ENCODE peak calls at places on chromosomes 13 and 19, in seven cellular contexts. H, T, X, R, G, O and Z are unnamed samples.

GRCh38 chr19:12664406-12665280 is 1.9 kb downstream of the MAN2B1 start:
- DNase-seq in H (no peak), X (peak; percentile 88), R (no peak), O (peak; percentile 81), T (no peak), G (no peak), Z (no peak)

GRCh38 chr19:29113838-29114237 is 99.1 kb downstream of the UQCRFS1 start:
- DNase-seq in T (no peak), O (no peak), G (no peak), X (no peak), H (no peak), R (no peak), Z (no peak)

GRCh38 chr19:16036941-16037340 is 39.4 kb upstream of the TPM4 start:
- DNase-seq in O (no peak), H (no peak), G (no peak), X (no peak), T (no peak), R (no peak), Z (no peak)

GRCh38 chr19:17246681-17247425 is 1.1 kb upstream of the NR2F6 start:
- DNase-seq in X (peak; percentile 79), R (peak; percentile 28), O (peak; percentile 88), T (no peak), H (peak; percentile 68), G (peak; percentile 61), Z (peak; percentile 88)

GRCh38 chr19:5961969-5962945 is 15.7 kb downstream of the RANBP3 start:
- DNase-seq in O (no peak), H (no peak), X (no peak), R (no peak), G (peak; percentile 76), T (no peak), Z (peak; percentile 89)

GRCh38 chr13:111046590-111047141 is 68.4 kb upstream of the ARHGEF7 start:
- DNase-seq in T (no peak), H (no peak), R (no peak), G (no peak), O (no peak), X (no peak), Z (no peak)

GRCh38 chr13:24097064-24097463 is 63.5 kb upstream of the SPATA13 start:
- DNase-seq in R (no peak), H (peak; percentile 5), T (no peak), X (no peak), G (no peak), O (no peak), Z (no peak)

GRCh38 chr19:17109962-17110598 is 34.5 kb downstream of the MYO9B start:
- DNase-seq in H (no peak), X (no peak), T (no peak), G (peak; percentile 45), R (peak; percentile 42), O (no peak), Z (peak; percentile 90)

DNA sequence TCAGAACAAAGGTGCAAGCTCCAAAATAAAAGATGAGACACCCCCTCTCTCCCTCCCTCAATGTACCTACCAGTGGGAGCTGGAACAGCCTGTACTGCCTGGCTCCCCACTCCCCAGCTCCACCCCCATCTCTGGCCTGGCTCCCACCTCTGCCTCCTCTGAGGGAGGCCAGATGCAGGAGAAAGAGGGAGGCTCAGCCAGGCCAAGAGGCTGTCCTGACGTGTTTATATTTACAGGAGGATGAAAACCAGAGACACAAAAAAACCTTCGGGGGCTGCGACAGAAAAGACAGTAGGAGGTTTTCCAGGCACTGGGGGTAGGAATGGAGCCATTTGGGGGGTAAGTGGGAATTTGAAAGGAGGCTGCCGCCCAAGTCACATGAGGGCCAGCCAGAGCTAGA is 19.7 kb downstream of the ARHGEF18 start:
- DNase-seq in H (no peak), X (no peak), G (no peak), T (peak; percentile 99), O (no peak), R (no peak), Z (no peak)
- TF ChIP-seq EP300 in H (no peak), X (no peak), G (peak; percentile 91), T (peak; percentile 98), O (no peak), R (no peak), Z (no peak)

DNA sequence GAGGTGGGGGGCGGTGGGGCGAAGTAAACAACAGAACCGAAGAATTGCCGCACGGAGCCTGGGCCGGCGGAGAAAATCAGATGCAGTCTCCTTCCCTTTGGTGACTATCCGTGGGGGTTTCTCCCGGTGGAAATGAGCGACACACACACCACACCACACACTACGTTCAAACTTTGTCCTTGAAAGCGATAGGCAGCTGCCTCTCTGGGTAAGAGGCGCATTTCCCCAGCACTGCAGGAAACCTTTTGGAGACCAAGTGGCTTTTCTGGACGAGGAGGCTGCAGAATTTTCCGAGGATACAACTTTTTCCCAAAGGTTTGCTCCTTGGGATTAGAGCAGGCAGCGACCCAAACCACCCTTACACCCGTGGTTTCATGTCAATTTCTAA is 38.1 kb upstream of the FLT1 start:
- DNase-seq in O (no peak), H (no peak), G (no peak), X (no peak), R (no peak), T (no peak), Z (no peak)
- H3K4me3 ChIP-seq in O (peak overlapping the region; percentile 51), H (peak overlapping the region; percentile 42), G (peak overlapping the region; percentile 45), X (peak overlapping the region; percentile 71), R (peak overlapping the region; percentile 59), T (peak overlapping the region; percentile 48), Z (peak overlapping the region; percentile 45)

DNA sequence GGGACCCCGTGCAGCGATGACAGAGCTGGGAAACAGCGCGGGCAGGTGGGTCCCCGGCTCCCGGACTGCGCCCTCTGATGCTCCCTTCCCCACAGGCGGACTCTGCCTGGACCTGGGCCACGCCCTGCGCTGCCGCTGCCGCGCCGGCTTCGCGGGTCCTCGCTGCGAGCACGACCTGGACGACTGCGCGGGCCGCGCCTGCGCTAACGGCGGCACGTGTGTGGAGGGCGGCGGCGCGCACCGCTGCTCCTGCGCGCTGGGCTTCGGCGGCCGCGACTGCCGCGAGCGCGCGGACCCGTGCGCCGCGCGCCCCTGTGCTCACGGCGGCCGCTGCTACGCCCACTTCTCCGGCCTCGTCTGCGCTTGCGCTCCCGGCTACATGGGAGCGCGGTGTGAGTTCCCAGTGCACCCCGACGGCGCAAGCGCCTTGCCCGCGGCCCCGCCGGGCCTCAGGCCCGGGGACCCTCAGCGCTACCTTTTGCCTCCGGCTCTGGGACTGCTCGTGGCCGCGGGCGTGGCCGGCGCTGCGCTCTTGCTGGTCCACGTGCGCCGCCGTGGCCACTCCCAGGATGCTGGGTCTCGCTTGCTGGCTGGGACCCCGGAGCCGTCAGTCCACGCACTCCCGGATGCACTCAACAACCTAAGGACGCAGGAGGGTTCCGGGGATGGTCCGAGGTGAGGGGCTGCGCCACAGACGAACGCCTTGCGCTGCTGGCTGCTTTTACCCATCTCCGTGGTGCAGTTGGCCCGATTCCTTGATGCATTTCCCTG is 7.8 kb upstream of the SELENOV start:
- DNase-seq in X (peak; percentile 81), O (peak; percentile 96), T (no peak), H (peak; percentile 94), R (no peak), G (no peak), Z (no peak)
- TF ChIP-seq EP300 in X (no peak), O (no peak), T (no peak), H (no peak), R (no peak), G (no peak), Z (no peak)

DNA sequence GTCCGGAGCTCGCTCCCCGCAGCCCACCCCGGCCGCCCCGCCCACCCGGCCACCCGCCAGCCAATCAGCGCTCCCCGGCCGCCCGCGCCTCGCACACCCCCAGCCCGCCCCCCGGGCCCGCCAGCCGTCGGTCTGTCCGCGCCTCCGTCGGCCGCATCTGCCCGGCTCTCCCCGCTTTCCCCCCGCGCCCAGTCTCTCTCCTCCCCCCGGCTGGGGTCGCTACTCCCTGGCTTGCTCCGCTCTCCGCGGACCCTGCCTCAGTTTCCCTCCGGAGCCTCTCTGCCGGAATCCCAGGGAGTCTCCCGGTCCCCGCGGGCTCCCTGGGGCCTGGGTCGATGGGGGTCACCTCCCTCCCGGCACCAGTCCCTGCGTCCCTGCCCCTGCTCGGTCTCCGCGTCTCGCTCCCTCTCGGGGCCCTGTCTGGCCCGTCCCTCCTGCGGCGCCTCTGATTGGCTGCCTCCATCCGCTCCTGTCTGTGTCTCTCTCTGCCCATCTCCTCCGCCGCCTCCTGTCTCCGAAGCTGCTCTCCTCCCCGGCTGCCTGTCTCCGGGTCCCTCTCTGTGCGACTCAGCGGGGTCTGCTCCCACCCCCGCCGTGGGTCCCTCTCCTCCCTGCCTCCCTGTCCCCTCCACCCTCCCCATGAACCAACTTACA is 485 bp downstream of the IL11 start:
- DNase-seq in G (no peak), R (no peak), X (peak; percentile 87), O (peak; percentile 96), H (peak; percentile 86), T (no peak), Z (peak; percentile 82)
- H3K4me3 ChIP-seq in G (peak overlapping the region; percentile 39), R (peak overlapping the region; percentile 39), X (peak overlapping the region; percentile 45), O (peak overlapping the region; percentile 79), H (peak overlapping the region; percentile 85), T (peak overlapping the region; percentile 37), Z (no peak overlapping the region)

GRCh38 chr13:50989476-50989875 is 79.9 kb downstream of the RNASEH2B start:
- DNase-seq in G (no peak), O (peak; percentile 30), H (peak; percentile 26), X (no peak), R (peak; percentile 37), T (no peak), Z (no peak)

GRCh38 chr13:50993371-50993770 is 83.8 kb downstream of the RNASEH2B start:
- DNase-seq in G (no peak), X (no peak), O (no peak), R (no peak), H (no peak), T (no peak), Z (no peak)

GRCh38 chr13:50990050-50990449 is 80.5 kb downstream of the RNASEH2B start:
- DNase-seq in X (no peak), H (no peak), T (no peak), R (no peak), O (no peak), G (no peak), Z (no peak)

GRCh38 chr13:50991624-50992610 is 82.3 kb downstream of the RNASEH2B start:
- DNase-seq in G (no peak), R (no peak), T (no peak), O (no peak), X (no peak), H (no peak), Z (no peak)

GRCh38 chr13:50990540-50991506 is 81.2 kb downstream of the RNASEH2B start:
- DNase-seq in R (peak; percentile 49), H (no peak), O (peak; percentile 34), X (no peak), G (no peak), T (peak; percentile 89), Z (no peak)
- TF ChIP-seq EP300 in R (peak; percentile 42), H (no peak), O (no peak), X (no peak), G (no peak), T (no peak), Z (no peak)

GRCh38 chr19:7196721-7197168 is 97.5 kb downstream of the INSR start:
- DNase-seq in X (no peak), G (no peak), T (peak; percentile 90), O (no peak), R (peak; percentile 45), H (no peak), Z (no peak)
- H3K4me3 ChIP-seq in X (peak overlapping the region; percentile 32), G (peak overlapping the region; percentile 79), T (peak overlapping the region; percentile 67), O (peak overlapping the region; percentile 55), R (peak overlapping the region; percentile 81), H (peak overlapping the region; percentile 68), Z (peak overlapping the region; percentile 68)